ENCODE peak calls at places on chromosomes 4 and X, in nine cellular contexts. One of them, this sample, is unnamed.

GRCh38 chrX:54994099-54994498 is at the start of gene PFKFB1:
- DNase-seq in SW480: no peak
- DNase-seq in fibroblast of pulmonary artery: no peak
- DNase-seq in GM12865: no peak
- DNase-seq in GM03348: no peak
- DNase-seq in COR-L47: no peak
- DNase-seq in posterior cingulate gyrus: no peak
- DNase-seq in HCEC 1CT: no peak
- DNase-seq in lower leg skin: no peak
- DNase-seq in this sample: no peak

GRCh38 chr4:114417214-114417613 is 181.4 kb upstream of the UGT8 start:
- DNase-seq in SW480: peak
- DNase-seq in fibroblast of pulmonary artery: no peak
- DNase-seq in GM12865: peak
- DNase-seq in GM03348: no peak
- DNase-seq in COR-L47: peak
- DNase-seq in posterior cingulate gyrus: no peak
- DNase-seq in HCEC 1CT: no peak
- DNase-seq in lower leg skin: no peak
- DNase-seq in this sample: no peak

GRCh38 chr4:40196724-40197281 is at the start of gene RHOH:
- DNase-seq in SW480: no peak
- DNase-seq in fibroblast of pulmonary artery: no peak
- DNase-seq in GM12865: peak
- DNase-seq in GM03348: no peak
- DNase-seq in COR-L47: no peak
- DNase-seq in posterior cingulate gyrus: no peak
- DNase-seq in HCEC 1CT: no peak
- DNase-seq in lower leg skin: no peak
- DNase-seq in this sample: no peak

GRCh38 chr4:5203925-5204324 is 152.6 kb downstream of the STK32B start:
- DNase-seq in SW480: no peak
- DNase-seq in fibroblast of pulmonary artery: no peak
- DNase-seq in GM12865: no peak
- DNase-seq in GM03348: peak
- DNase-seq in COR-L47: no peak
- DNase-seq in posterior cingulate gyrus: no peak
- DNase-seq in HCEC 1CT: no peak
- DNase-seq in lower leg skin: no peak
- DNase-seq in this sample: no peak

GRCh38 chrX:40166582-40166981 is 68.8 kb upstream of the BCOR start:
- DNase-seq in SW480: no peak
- DNase-seq in fibroblast of pulmonary artery: no peak
- DNase-seq in GM12865: no peak
- DNase-seq in GM03348: peak
- DNase-seq in COR-L47: no peak
- DNase-seq in posterior cingulate gyrus: no peak
- DNase-seq in HCEC 1CT: no peak
- DNase-seq in lower leg skin: no peak
- DNase-seq in this sample: no peak

GRCh38 chr4:3775011-3775410 is 8.8 kb downstream of the ADRA2C start:
- DNase-seq in SW480: no peak
- DNase-seq in fibroblast of pulmonary artery: no peak
- DNase-seq in GM12865: no peak
- DNase-seq in GM03348: no peak
- DNase-seq in COR-L47: peak
- DNase-seq in posterior cingulate gyrus: no peak
- DNase-seq in HCEC 1CT: no peak
- DNase-seq in lower leg skin: no peak
- DNase-seq in this sample: peak

GRCh38 chr4:98864560-98864959 is 64.4 kb downstream of the EIF4E start:
- DNase-seq in SW480: no peak
- DNase-seq in fibroblast of pulmonary artery: no peak
- DNase-seq in GM12865: no peak
- DNase-seq in GM03348: no peak
- DNase-seq in COR-L47: no peak
- DNase-seq in posterior cingulate gyrus: no peak
- DNase-seq in HCEC 1CT: no peak
- DNase-seq in lower leg skin: no peak
- DNase-seq in this sample: no peak

GRCh38 chr4:163548481-163549243 is 54.2 kb downstream of the TMA16 start:
- DNase-seq in SW480: peak
- DNase-seq in fibroblast of pulmonary artery: peak
- DNase-seq in GM12865: peak
- DNase-seq in GM03348: peak
- DNase-seq in COR-L47: peak
- DNase-seq in posterior cingulate gyrus: no peak
- DNase-seq in HCEC 1CT: peak
- DNase-seq in lower leg skin: no peak
- DNase-seq in this sample: no peak

GRCh38 chrX:153863251-153863991 is 22.6 kb downstream of the L1CAM start:
- DNase-seq in SW480: no peak
- DNase-seq in fibroblast of pulmonary artery: no peak
- DNase-seq in GM12865: no peak
- DNase-seq in GM03348: no peak
- DNase-seq in COR-L47: no peak
- DNase-seq in posterior cingulate gyrus: no peak
- DNase-seq in HCEC 1CT: no peak
- DNase-seq in lower leg skin: peak
- DNase-seq in this sample: no peak

GRCh38 chrX:68895339-68896250 is 66.8 kb downstream of the EFNB1 start:
- DNase-seq in SW480: peak
- DNase-seq in fibroblast of pulmonary artery: peak
- DNase-seq in GM12865: no peak
- DNase-seq in GM03348: no peak
- DNase-seq in COR-L47: no peak
- DNase-seq in posterior cingulate gyrus: no peak
- DNase-seq in HCEC 1CT: no peak
- DNase-seq in lower leg skin: no peak
- DNase-seq in this sample: peak

This sample was measured in right cardiac atrium.